ENCODE peak calls at places on chromosome 2, in ten cellular contexts. P, T, J, Q, H, O, K, V, U and I are unnamed samples.

GRCh38 chr2:200578778-200579177 is 7.0 kb upstream of the AOX1 start:
- DNase-seq in P (peak; percentile 38), T (no peak), J (peak; percentile 43), Q (no peak), H (peak; percentile 42), O (no peak), K (no peak), V (peak; percentile 36), U (no peak), I (no peak)

GRCh38 chr2:120287183-120288015 is 34.7 kb downstream of the RALB start:
- DNase-seq in P (peak; percentile 98), T (peak; percentile 39), J (peak; percentile 68), Q (no peak), H (peak; percentile 81), O (no peak), K (no peak), V (peak; percentile 79), U (no peak), I (no peak)

GRCh38 chr2:94869131-94869530 is 2.1 kb upstream of the TEKT4 start:
- DNase-seq in P (no peak), T (no peak), J (no peak), Q (no peak), H (no peak), O (no peak), K (no peak), V (no peak), U (no peak), I (no peak)

GRCh38 chr2:25174192-25174861 is 5.9 kb upstream of the POMC start:
- DNase-seq in P (no peak), T (no peak), J (no peak), Q (no peak), H (no peak), O (no peak), K (no peak), V (no peak), U (no peak), I (no peak)

GRCh38 chr2:55112229-55113016 is 62.2 kb upstream of the RTN4 start:
- DNase-seq in P (peak; percentile 6), T (no peak), J (peak; percentile 79), Q (no peak), H (no peak), O (peak; percentile 81), K (no peak), V (peak; percentile 87), U (no peak), I (no peak)

GRCh38 chr2:98299506-98299905 is 46.8 kb upstream of the CNGA3 start:
- DNase-seq in P (no peak), T (no peak), J (no peak), Q (no peak), H (no peak), O (no peak), K (no peak), V (no peak), U (no peak), I (no peak)

GRCh38 chr2:173605994-173606393 is 251.3 kb downstream of the CDCA7 start:
- DNase-seq in P (no peak), T (no peak), J (no peak), Q (no peak), H (no peak), O (no peak), K (no peak), V (no peak), U (no peak), I (no peak)

GRCh38 chr2:204795156-204795555 is 249.9 kb downstream of the PARD3B start:
- DNase-seq in P (no peak), T (no peak), J (peak; percentile 20), Q (no peak), H (peak; percentile 9), O (no peak), K (no peak), V (peak; percentile 30), U (no peak), I (no peak)

GRCh38 chr2:44515416-44515815 is 153.7 kb downstream of the CAMKMT start:
- DNase-seq in P (no peak), T (no peak), J (peak; percentile 22), Q (no peak), H (no peak), O (no peak), K (no peak), V (no peak), U (no peak), I (no peak)

GRCh38 chr2:14778015-14778414 is 145.5 kb downstream of the LRATD1 start:
- DNase-seq in P (peak; percentile 40), T (no peak), J (peak; percentile 26), Q (no peak), H (peak; percentile 46), O (no peak), K (no peak), V (peak; percentile 62), U (no peak), I (no peak)